ENCODE peak calls at places on chromosomes 16 and 17, in seven cellular contexts. One of them, this sample, is unnamed.

GRCh38 chr17:8894673-8895578 is 27.5 kb upstream of the PIK3R6 start:
- DNase-seq in NCI-H345: peak; percentile 45
- DNase-seq in brain microvascular endothelial cell: peak; percentile 74
- DNase-seq in kidney tubule cell: peak; percentile 63
- DNase-seq in adipocyte: peak; percentile 80
- DNase-seq in activated naive CD4-positive, alpha-beta T cell: no peak
- DNase-seq in activated effector memory CD4-positive, alpha-beta T cell treated with Interleukin-2 at 50 U/mL for 16 hours: no peak
- DNase-seq in this sample: no peak

GRCh38 chr17:61409301-61410099 is 9.9 kb downstream of the TBX2 start:
- DNase-seq in NCI-H345: peak; percentile 44
- DNase-seq in brain microvascular endothelial cell: no peak
- DNase-seq in kidney tubule cell: peak; percentile 64
- DNase-seq in adipocyte: peak; percentile 94
- DNase-seq in activated naive CD4-positive, alpha-beta T cell: no peak
- DNase-seq in activated effector memory CD4-positive, alpha-beta T cell treated with Interleukin-2 at 50 U/mL for 16 hours: no peak
- DNase-seq in this sample: no peak

GRCh38 chr17:77310336-77310735 is 169.6 kb downstream of the SEC14L1 start:
- DNase-seq in NCI-H345: no peak
- DNase-seq in brain microvascular endothelial cell: no peak
- DNase-seq in kidney tubule cell: no peak
- DNase-seq in adipocyte: no peak
- DNase-seq in activated naive CD4-positive, alpha-beta T cell: no peak
- DNase-seq in activated effector memory CD4-positive, alpha-beta T cell treated with Interleukin-2 at 50 U/mL for 16 hours: no peak
- DNase-seq in this sample: no peak

GRCh38 chr17:62802531-62803205 is 5.4 kb downstream of the MARCHF10 start:
- DNase-seq in NCI-H345: peak; percentile 28
- DNase-seq in brain microvascular endothelial cell: no peak
- DNase-seq in kidney tubule cell: peak; percentile 83
- DNase-seq in adipocyte: no peak
- DNase-seq in activated naive CD4-positive, alpha-beta T cell: no peak
- DNase-seq in activated effector memory CD4-positive, alpha-beta T cell treated with Interleukin-2 at 50 U/mL for 16 hours: no peak
- DNase-seq in this sample: no peak

GRCh38 chr17:75691371-75692290 is 24.5 kb downstream of the SAP30BP start:
- DNase-seq in NCI-H345: no peak
- DNase-seq in brain microvascular endothelial cell: no peak
- DNase-seq in kidney tubule cell: peak; percentile 87
- DNase-seq in adipocyte: no peak
- DNase-seq in activated naive CD4-positive, alpha-beta T cell: no peak
- DNase-seq in activated effector memory CD4-positive, alpha-beta T cell treated with Interleukin-2 at 50 U/mL for 16 hours: no peak
- DNase-seq in this sample: no peak

GRCh38 chr17:32277284-32277683 is 11.7 kb downstream of the RHBDL3 start:
- DNase-seq in NCI-H345: no peak
- DNase-seq in brain microvascular endothelial cell: peak; percentile 35
- DNase-seq in kidney tubule cell: no peak
- DNase-seq in adipocyte: peak; percentile 55
- DNase-seq in activated naive CD4-positive, alpha-beta T cell: no peak
- DNase-seq in activated effector memory CD4-positive, alpha-beta T cell treated with Interleukin-2 at 50 U/mL for 16 hours: no peak
- DNase-seq in this sample: no peak

GRCh38 chr16:78606572-78606971 is 507.1 kb downstream of the WWOX start:
- DNase-seq in NCI-H345: peak; percentile 35
- DNase-seq in brain microvascular endothelial cell: no peak
- DNase-seq in kidney tubule cell: no peak
- DNase-seq in adipocyte: no peak
- DNase-seq in activated naive CD4-positive, alpha-beta T cell: no peak
- DNase-seq in activated effector memory CD4-positive, alpha-beta T cell treated with Interleukin-2 at 50 U/mL for 16 hours: no peak
- DNase-seq in this sample: no peak

GRCh38 chr16:29831490-29831889 is 11.2 kb downstream of the MVP start:
- DNase-seq in NCI-H345: no peak
- DNase-seq in brain microvascular endothelial cell: no peak
- DNase-seq in kidney tubule cell: no peak
- DNase-seq in adipocyte: no peak
- DNase-seq in activated naive CD4-positive, alpha-beta T cell: no peak
- DNase-seq in activated effector memory CD4-positive, alpha-beta T cell treated with Interleukin-2 at 50 U/mL for 16 hours: no peak
- DNase-seq in this sample: no peak

GRCh38 chr17:10668771-10669170 is 11.7 kb upstream of the MYH3 start:
- DNase-seq in NCI-H345: no peak
- DNase-seq in brain microvascular endothelial cell: peak; percentile 9
- DNase-seq in kidney tubule cell: peak; percentile 33
- DNase-seq in adipocyte: peak; percentile 32
- DNase-seq in activated naive CD4-positive, alpha-beta T cell: no peak
- DNase-seq in activated effector memory CD4-positive, alpha-beta T cell treated with Interleukin-2 at 50 U/mL for 16 hours: no peak
- DNase-seq in this sample: no peak

GRCh38 chr17:5877948-5878347 is 192.2 kb upstream of the WSCD1 start:
- DNase-seq in NCI-H345: no peak
- DNase-seq in brain microvascular endothelial cell: no peak
- DNase-seq in kidney tubule cell: no peak
- DNase-seq in adipocyte: no peak
- DNase-seq in activated naive CD4-positive, alpha-beta T cell: no peak
- DNase-seq in activated effector memory CD4-positive, alpha-beta T cell treated with Interleukin-2 at 50 U/mL for 16 hours: no peak
- DNase-seq in this sample: no peak

GRCh38 chr16:10609410-10609774 is 29.0 kb upstream of the EMP2 start:
- DNase-seq in NCI-H345: no peak
- DNase-seq in brain microvascular endothelial cell: peak; percentile 73
- DNase-seq in kidney tubule cell: peak; percentile 30
- DNase-seq in adipocyte: peak; percentile 72
- DNase-seq in activated naive CD4-positive, alpha-beta T cell: no peak
- DNase-seq in activated effector memory CD4-positive, alpha-beta T cell treated with Interleukin-2 at 50 U/mL for 16 hours: no peak
- DNase-seq in this sample: no peak

GRCh38 chr16:87337247-87337646 is 20.1 kb upstream of the C16orf95 start:
- DNase-seq in NCI-H345: no peak
- DNase-seq in brain microvascular endothelial cell: no peak
- DNase-seq in kidney tubule cell: no peak
- DNase-seq in adipocyte: no peak
- DNase-seq in activated naive CD4-positive, alpha-beta T cell: no peak
- DNase-seq in activated effector memory CD4-positive, alpha-beta T cell treated with Interleukin-2 at 50 U/mL for 16 hours: no peak
- DNase-seq in this sample: no peak

GRCh38 chr17:38980455-38981217 is 13.4 kb upstream of the FBXO47 start:
- DNase-seq in NCI-H345: no peak
- DNase-seq in brain microvascular endothelial cell: no peak
- DNase-seq in kidney tubule cell: no peak
- DNase-seq in adipocyte: peak; percentile 60
- DNase-seq in activated naive CD4-positive, alpha-beta T cell: no peak
- DNase-seq in activated effector memory CD4-positive, alpha-beta T cell treated with Interleukin-2 at 50 U/mL for 16 hours: no peak
- DNase-seq in this sample: no peak

GRCh38 chr16:80759419-80760162 is 44.8 kb downstream of the CDYL2 start:
- DNase-seq in NCI-H345: no peak
- DNase-seq in brain microvascular endothelial cell: no peak
- DNase-seq in kidney tubule cell: peak; percentile 72
- DNase-seq in adipocyte: no peak
- DNase-seq in activated naive CD4-positive, alpha-beta T cell: no peak
- DNase-seq in activated effector memory CD4-positive, alpha-beta T cell treated with Interleukin-2 at 50 U/mL for 16 hours: no peak
- DNase-seq in this sample: no peak

GRCh38 chr17:19736071-19736470 is 12.0 kb downstream of the ALDH3A1 start:
- DNase-seq in NCI-H345: no peak
- DNase-seq in brain microvascular endothelial cell: no peak
- DNase-seq in kidney tubule cell: no peak
- DNase-seq in adipocyte: no peak
- DNase-seq in activated naive CD4-positive, alpha-beta T cell: no peak
- DNase-seq in activated effector memory CD4-positive, alpha-beta T cell treated with Interleukin-2 at 50 U/mL for 16 hours: no peak
- DNase-seq in this sample: no peak

GRCh38 chr16:66580605-66581209 is 1.4 kb downstream of the CMTM2 start:
- DNase-seq in NCI-H345: no peak
- DNase-seq in brain microvascular endothelial cell: peak; percentile 60
- DNase-seq in kidney tubule cell: peak; percentile 71
- DNase-seq in adipocyte: peak; percentile 93
- DNase-seq in activated naive CD4-positive, alpha-beta T cell: no peak
- DNase-seq in activated effector memory CD4-positive, alpha-beta T cell treated with Interleukin-2 at 50 U/mL for 16 hours: no peak
- DNase-seq in this sample: no peak

GRCh38 chr16:8713635-8714097 is 39.2 kb downstream of the ABAT start:
- DNase-seq in NCI-H345: no peak
- DNase-seq in brain microvascular endothelial cell: no peak
- DNase-seq in kidney tubule cell: no peak
- DNase-seq in adipocyte: no peak
- DNase-seq in activated naive CD4-positive, alpha-beta T cell: no peak
- DNase-seq in activated effector memory CD4-positive, alpha-beta T cell treated with Interleukin-2 at 50 U/mL for 16 hours: no peak
- DNase-seq in this sample: no peak

GRCh38 chr16:86664518-86665318 is 86.4 kb downstream of the FOXL1 start:
- DNase-seq in NCI-H345: no peak
- DNase-seq in brain microvascular endothelial cell: peak; percentile 96
- DNase-seq in kidney tubule cell: peak; percentile 98
- DNase-seq in adipocyte: peak; percentile 83
- DNase-seq in activated naive CD4-positive, alpha-beta T cell: no peak
- DNase-seq in activated effector memory CD4-positive, alpha-beta T cell treated with Interleukin-2 at 50 U/mL for 16 hours: no peak
- DNase-seq in this sample: peak; percentile 44

GRCh38 chr17:56653877-56654276 is 60.4 kb downstream of the NOG start:
- DNase-seq in NCI-H345: no peak
- DNase-seq in brain microvascular endothelial cell: peak; percentile 39
- DNase-seq in kidney tubule cell: peak; percentile 74
- DNase-seq in adipocyte: peak; percentile 73
- DNase-seq in activated naive CD4-positive, alpha-beta T cell: peak; percentile 22
- DNase-seq in activated effector memory CD4-positive, alpha-beta T cell treated with Interleukin-2 at 50 U/mL for 16 hours: peak; percentile 3
- DNase-seq in this sample: peak; percentile 28

GRCh38 chr16:68951991-68952877 is 108.9 kb downstream of the TANGO6 start:
- DNase-seq in NCI-H345: no peak
- DNase-seq in brain microvascular endothelial cell: no peak
- DNase-seq in kidney tubule cell: peak; percentile 82
- DNase-seq in adipocyte: no peak
- DNase-seq in activated naive CD4-positive, alpha-beta T cell: no peak
- DNase-seq in activated effector memory CD4-positive, alpha-beta T cell treated with Interleukin-2 at 50 U/mL for 16 hours: no peak
- DNase-seq in this sample: no peak

This sample was measured in activated T-helper 2 cell treated with anti-CD3 and anti-CD28 coated beads, Interferon-gamma antibody, Interleukin-2, Interleukin-4, amounts not matched to agents 10 μg/mL and 5 μg/mL and 100 μg/mL, durations not matched to agents 14 hours and 24 hours and 36 hours.